ENCODE peak calls at places on chromosomes 11 and 22, in ten cellular contexts. Z, L, J, X, Y, A, H, B, Q and S are unnamed samples.
A peak's percentile ranks its signal among the peaks of the same experiment; 100 is the strongest.

GRCh38 chr22:38467904-38468760 is at the start of gene KDELR3:
- DNase-seq in B (no peak), L (peak; percentile 53), X (peak; percentile 74), A (peak; percentile 71), H (peak; percentile 72), Z (peak; percentile 93), Y (peak; percentile 89), J (peak; percentile 95), Q (peak; percentile 62), S (peak; percentile 55)

GRCh38 chr11:83241291-83241946 is 44.7 kb downstream of the CCDC90B start:
- DNase-seq in H (peak; percentile 55), Z (peak; percentile 66), B (peak; percentile 41), Y (no peak), J (peak; percentile 81), X (peak; percentile 89), A (peak; percentile 77), L (peak; percentile 94), Q (peak; percentile 86), S (peak; percentile 74)

GRCh38 chr22:49959782-49960158 is 802 bp upstream of the PIM3 start:
- DNase-seq in Z (no peak), A (no peak), H (peak; percentile 68), B (no peak), Y (no peak), X (no peak), Q (peak; percentile 69), L (no peak), J (peak; percentile 65), S (no peak)

GRCh38 chr11:15885913-15886698 is 470.2 kb downstream of the SOX6 start:
- DNase-seq in L (no peak), Q (no peak), B (no peak), Y (no peak), A (no peak), H (no peak), J (no peak), Z (no peak), X (no peak), S (no peak)

GRCh38 chr11:35484435-35484834 is 41.0 kb downstream of the PAMR1 start:
- DNase-seq in X (no peak), A (peak; percentile 85), B (no peak), L (no peak), Q (peak; percentile 95), J (peak; percentile 78), H (no peak), Y (no peak), Z (peak; percentile 45), S (no peak)

GRCh38 chr11:70176940-70177689 is 26.0 kb upstream of the FADD start:
- DNase-seq in Z (peak; percentile 12), Y (no peak), B (no peak), J (peak; percentile 49), H (peak; percentile 29), X (peak; percentile 93), Q (peak; percentile 62), A (no peak), L (peak; percentile 75), S (no peak)

GRCh38 chr22:49992921-49993648 is 19.5 kb downstream of the IL17REL start:
- DNase-seq in Q (peak; percentile 60), B (no peak), X (peak; percentile 87), Y (peak; percentile 86), J (peak; percentile 74), L (peak; percentile 58), H (peak; percentile 71), Z (peak; percentile 74), A (peak; percentile 43), S (peak; percentile 43)

GRCh38 chr11:95461858-95462257 is 230.9 kb upstream of the SESN3 start:
- DNase-seq in L (no peak), Y (no peak), A (no peak), Q (no peak), B (no peak), H (no peak), X (no peak), Z (no peak), J (no peak), S (no peak)

GRCh38 chr22:32286290-32286840 is 31.2 kb upstream of the SLC5A4 start:
- DNase-seq in A (no peak), Y (no peak), H (no peak), Z (no peak), L (peak; percentile 9), B (no peak), J (no peak), X (no peak), Q (no peak), S (no peak)

GRCh38 chr11:43366597-43367121 is 7.9 kb downstream of the TTC17 start:
- DNase-seq in B (no peak), J (peak; percentile 16), A (peak; percentile 84), L (no peak), Y (no peak), H (no peak), Q (no peak), X (no peak), Z (peak; percentile 29), S (no peak)

GRCh38 chr11:61259363-61259762 is 18.4 kb downstream of the PGA5 start:
- DNase-seq in Z (no peak), Q (no peak), A (no peak), B (no peak), X (no peak), L (no peak), Y (no peak), H (no peak), J (no peak), S (no peak)

GRCh38 chr11:20162824-20163777 is 2.8 kb upstream of the DBX1 start:
- DNase-seq in Y (no peak), X (peak; percentile 89), Z (peak; percentile 53), H (no peak), J (peak; percentile 50), L (peak; percentile 78), A (peak; percentile 18), B (peak; percentile 73), Q (no peak), S (peak; percentile 27)

GRCh38 chr11:2147391-2147790 is 8.2 kb upstream of the IGF2 start:
- DNase-seq in A (no peak), Z (no peak), L (no peak), Q (no peak), J (no peak), H (no peak), Y (no peak), X (no peak), B (no peak), S (no peak)

GRCh38 chr22:24271406-24271760 is 752 bp downstream of the SPECC1L start:
- DNase-seq in L (no peak), H (no peak), A (peak; percentile 12), X (no peak), J (peak; percentile 50), Q (peak; percentile 16), Z (peak; percentile 68), B (no peak), Y (no peak), S (no peak)

GRCh38 chr22:46941958-46942815 is 179.7 kb downstream of the TBC1D22A start:
- DNase-seq in L (no peak), H (peak; percentile 12), Y (no peak), A (peak; percentile 13), Q (no peak), B (no peak), Z (peak; percentile 45), J (no peak), X (no peak), S (no peak)

GRCh38 chr22:45125198-45125597 is 38.5 kb upstream of the NUP50 start:
- DNase-seq in A (peak; percentile 94), Y (no peak), Q (no peak), X (no peak), Z (peak; percentile 68), B (no peak), H (no peak), J (peak; percentile 83), L (no peak), S (no peak)

GRCh38 chr22:43658823-43659222 is 153.3 kb downstream of the EFCAB6 start:
- DNase-seq in A (no peak), L (peak; percentile 52), B (no peak), X (peak; percentile 77), Z (no peak), Q (no peak), J (no peak), H (no peak), Y (no peak), S (no peak)

GRCh38 chr22:32469799-32470212 is 4.8 kb upstream of the FBXO7 start:
- DNase-seq in J (peak; percentile 87), H (no peak), X (no peak), Z (peak; percentile 62), B (no peak), A (peak; percentile 84), Y (no peak), Q (peak; percentile 29), L (peak; percentile 45), S (no peak)

GRCh38 chr22:21669026-21669425 is 3.2 kb downstream of the PPIL2 start:
- DNase-seq in H (no peak), A (no peak), Q (peak; percentile 55), B (no peak), J (no peak), Y (no peak), Z (no peak), L (no peak), X (no peak), S (no peak)

GRCh38 chr11:96388891-96389603 is 665 bp downstream of the CCDC82 start:
- DNase-seq in L (peak; percentile 84), Q (no peak), Y (no peak), B (no peak), H (no peak), X (no peak), J (peak; percentile 77), Z (peak; percentile 74), A (no peak), S (peak; percentile 65)

GRCh38 chr11:130439160-130439519 is 9.3 kb upstream of the ADAMTS15 start:
- DNase-seq in B (no peak), J (no peak), Z (no peak), A (no peak), H (no peak), L (no peak), Q (no peak), X (no peak), Y (no peak), S (no peak)
- H3K9ac ChIP-seq in B (no peak overlapping the region), J (no peak overlapping the region), Z (no peak overlapping the region), A (no peak overlapping the region), H (no peak overlapping the region), L (no peak overlapping the region), Q (no peak overlapping the region), X (no peak overlapping the region), Y (no peak overlapping the region), S (no peak overlapping the region)

GRCh38 chr22:17808688-17809403 is 34.6 kb upstream of the BID start:
- DNase-seq in Y (no peak), A (peak; percentile 6), X (peak; percentile 71), H (no peak), Z (no peak), J (no peak), Q (no peak), B (no peak), L (no peak), S (no peak)
- H3K9ac ChIP-seq in Y (no peak overlapping the region), A (no peak overlapping the region), X (no peak overlapping the region), H (no peak overlapping the region), Z (no peak overlapping the region), J (no peak overlapping the region), Q (no peak overlapping the region), B (no peak overlapping the region), L (no peak overlapping the region), S (no peak overlapping the region)

GRCh38 chr11:97622795-97623194 is 1233.0 kb downstream of the JRKL start:
- DNase-seq in A (no peak), Z (no peak), Y (no peak), Q (no peak), L (no peak), J (no peak), B (no peak), X (no peak), H (no peak), S (no peak)
- H3K9ac ChIP-seq in A (no peak overlapping the region), Z (no peak overlapping the region), Y (no peak overlapping the region), Q (no peak overlapping the region), L (no peak overlapping the region), J (no peak overlapping the region), B (no peak overlapping the region), X (no peak overlapping the region), H (no peak overlapping the region), S (no peak overlapping the region)

GRCh38 chr11:34333787-34334186 is 24.0 kb downstream of the ABTB2 start:
- DNase-seq in Q (no peak), Z (no peak), Y (no peak), J (no peak), H (no peak), L (no peak), B (no peak), A (no peak), X (no peak), S (no peak)
- H3K9ac ChIP-seq in Q (no peak overlapping the region), Z (no peak overlapping the region), Y (no peak overlapping the region), J (no peak overlapping the region), H (no peak overlapping the region), L (no peak overlapping the region), B (no peak overlapping the region), A (no peak overlapping the region), X (no peak overlapping the region), S (no peak overlapping the region)